ENCODE peak calls at places on chromosomes 4 and X, in four cellular contexts. R, Z, N and K are unnamed samples.
A peak's percentile ranks its signal among the peaks of the same experiment; 100 is the strongest.

GRCh38 chrX:3743821-3744439 is 30.5 kb upstream of the PRKX start:
- DNase-seq in Z (no peak), N (no peak), R (no peak), K (no peak)

GRCh38 chr4:128528793-128529553 is 241.4 kb upstream of the PGRMC2 start:
- DNase-seq in Z (no peak), N (peak; percentile 32), R (no peak), K (no peak)

GRCh38 chr4:147371661-147372060 is 109.2 kb upstream of the EDNRA start:
- DNase-seq in N (no peak), Z (no peak), R (no peak), K (no peak)

GRCh38 chrX:54494970-54495813 is 842 bp downstream of the FGD1 start:
- DNase-seq in R (peak; percentile 31), N (no peak), Z (no peak), K (peak; percentile 39)

GRCh38 chr4:159229164-159229563 is 126.3 kb downstream of the RAPGEF2 start:
- DNase-seq in Z (no peak), R (no peak), N (no peak), K (no peak)

GRCh38 chr4:16897351-16897750 is 1.1 kb downstream of the LDB2 start:
- DNase-seq in Z (no peak), R (no peak), N (no peak), K (peak; percentile 20)

GRCh38 chr4:135325264-135325663 is 1123.7 kb upstream of the PABPC4L start:
- DNase-seq in Z (no peak), R (no peak), N (no peak), K (no peak)

GRCh38 chrX:15721911-15722310 is 16.2 kb upstream of the CA5B start:
- DNase-seq in N (no peak), Z (no peak), R (no peak), K (no peak)

GRCh38 chr4:182483685-182484084 is 240.5 kb downstream of the TENM3 start:
- DNase-seq in N (no peak), R (no peak), Z (no peak), K (no peak)

GRCh38 chr4:98905834-98906233 is 23.1 kb downstream of the EIF4E start:
- DNase-seq in Z (no peak), R (no peak), N (no peak), K (no peak)

GRCh38 chr4:113921089-113921842 is 58.2 kb downstream of the ARSJ start:
- DNase-seq in R (no peak), N (no peak), Z (no peak), K (no peak)

GRCh38 chrX:50622751-50623150 is 152.1 kb upstream of the DGKK start:
- DNase-seq in N (no peak), R (no peak), Z (no peak), K (no peak)

GRCh38 chr4:38202223-38202622 is 242.0 kb downstream of the PTTG2 start:
- DNase-seq in N (no peak), R (no peak), Z (no peak), K (no peak)

GRCh38 chr4:76144546-76144945 is 3.7 kb downstream of the NUP54 start:
- DNase-seq in N (no peak), Z (no peak), R (no peak), K (no peak)

GRCh38 chr4:56767567-56767966 is 53.9 kb downstream of the SPINK2 start:
- DNase-seq in R (no peak), N (no peak), Z (no peak), K (no peak)

GRCh38 chrX:34886011-34886410 is 56.6 kb upstream of the FAM47B start:
- DNase-seq in N (no peak), Z (no peak), R (no peak), K (no peak)

GRCh38 chr4:74543247-74543670 is 98.3 kb downstream of the AREG start:
- DNase-seq in R (no peak), Z (no peak), N (no peak), K (no peak)

GRCh38 chrX:19958530-19959486 is 32.1 kb downstream of the BCLAF3 start:
- DNase-seq in R (no peak), Z (no peak), N (no peak), K (no peak)

GRCh38 chr4:109574443-109574850 is 14.4 kb downstream of the MCUB start:
- DNase-seq in N (no peak), R (no peak), Z (no peak), K (no peak)

GRCh38 chrX:154748712-154749339 is 2.1 kb downstream of the GAB3 start:
- DNase-seq in N (peak; percentile 37), R (no peak), Z (no peak), K (peak; percentile 33)

GRCh38 chrX:27463187-27463586 is at the start of gene PPP4R3C:
- DNase-seq in N (no peak), R (no peak), Z (no peak), K (no peak)

GRCh38 chr4:126799971-126800722 is 832.6 kb upstream of the INTU start:
- DNase-seq in N (no peak), Z (no peak), R (no peak), K (no peak)

GRCh38 chr4:101972791-101973190 is 182.3 kb downstream of the BANK1 start:
- DNase-seq in R (no peak), Z (no peak), N (no peak), K (no peak)

GRCh38 chr4:22634541-22635181 is 58.1 kb upstream of the GBA3 start:
- DNase-seq in N (no peak), Z (no peak), R (no peak), K (no peak)

GRCh38 chr4:1504786-1505500 is 98.7 kb upstream of the NKX1-1 start:
- DNase-seq in R (no peak), N (peak; percentile 3), Z (no peak), K (no peak)

GRCh38 chrX:29746326-29746725 is 469.0 kb upstream of the MAGEB2 start:
- DNase-seq in N (no peak), Z (no peak), R (no peak), K (no peak)

GRCh38 chr4:138977525-138977924 is 38.1 kb upstream of the NOCT start:
- DNase-seq in Z (no peak), N (no peak), R (no peak), K (no peak)

DNA sequence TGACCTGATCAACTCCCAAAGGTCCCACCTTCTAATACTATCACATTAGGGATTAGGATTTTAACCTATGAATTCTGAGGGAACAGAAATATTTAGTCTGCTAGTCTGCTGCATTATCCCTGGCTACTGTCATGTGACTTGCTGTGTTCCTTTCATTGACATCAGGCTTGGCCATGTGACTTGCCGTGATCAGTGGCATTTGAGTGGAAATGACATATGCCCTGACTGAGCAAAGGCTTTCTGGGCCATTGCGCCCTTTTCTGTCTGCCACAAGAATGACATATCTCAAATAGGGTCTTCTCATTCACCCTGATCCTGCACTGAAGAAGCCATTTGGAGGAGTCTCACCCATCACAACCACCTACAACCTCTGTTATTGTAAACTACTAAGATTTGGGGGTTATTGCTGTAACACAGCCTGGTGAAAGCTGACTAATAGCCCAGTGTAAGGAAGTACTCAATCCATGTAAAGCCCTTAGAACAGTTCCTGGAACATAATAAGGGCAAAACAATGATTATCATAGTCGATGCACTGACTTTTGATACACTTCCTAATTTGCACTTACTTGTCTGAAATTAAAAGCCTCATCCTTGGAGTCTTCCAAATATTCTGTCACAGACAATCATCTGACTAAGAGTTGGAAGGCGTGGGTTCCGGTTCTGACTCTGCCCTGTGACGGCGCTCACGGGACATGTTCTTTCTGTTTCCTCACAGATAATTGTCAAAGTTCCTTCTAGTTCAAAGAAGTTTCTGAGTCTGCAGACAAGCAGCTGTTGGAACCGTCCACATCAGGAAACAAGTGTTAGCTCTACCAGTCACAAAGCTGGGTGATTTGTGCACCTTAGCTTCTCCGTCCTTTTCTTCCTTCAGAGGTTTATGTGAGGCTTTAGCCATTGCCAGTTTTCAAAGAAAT is 33.2 kb upstream of the RASGEF1B start:
- DNase-seq in Z (peak; percentile 55), N (peak; percentile 59), R (peak; percentile 52), K (no peak)
- TF ChIP-seq CTCF in Z (no peak), N (no peak), R (no peak), K (no peak)

DNA sequence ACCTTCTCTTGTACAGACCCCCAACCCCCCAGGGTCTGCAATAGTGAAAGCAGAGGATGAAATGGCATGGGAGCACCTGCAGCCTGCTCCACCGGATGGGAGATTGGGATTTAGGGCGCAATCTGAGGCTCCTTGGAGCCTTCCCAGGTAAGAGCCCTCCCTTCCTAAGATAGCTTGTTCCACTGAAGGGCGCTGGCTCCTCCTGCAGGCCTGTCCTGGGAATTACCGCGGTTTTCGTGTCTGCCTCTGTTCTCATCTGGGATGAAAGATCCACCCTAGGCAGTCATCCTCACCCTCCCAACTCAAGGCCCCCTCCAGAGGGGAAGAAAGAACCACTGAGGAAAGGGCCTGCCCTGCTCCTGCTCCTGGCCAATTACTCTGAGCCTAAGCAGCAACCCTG is 547.6 kb downstream of the SMARCA1 start:
- DNase-seq in N (no peak), Z (no peak), R (peak; percentile 51), K (peak; percentile 80)
- TF ChIP-seq CTCF in N (peak; percentile 20), Z (no peak), R (no peak), K (peak; percentile 93)

DNA sequence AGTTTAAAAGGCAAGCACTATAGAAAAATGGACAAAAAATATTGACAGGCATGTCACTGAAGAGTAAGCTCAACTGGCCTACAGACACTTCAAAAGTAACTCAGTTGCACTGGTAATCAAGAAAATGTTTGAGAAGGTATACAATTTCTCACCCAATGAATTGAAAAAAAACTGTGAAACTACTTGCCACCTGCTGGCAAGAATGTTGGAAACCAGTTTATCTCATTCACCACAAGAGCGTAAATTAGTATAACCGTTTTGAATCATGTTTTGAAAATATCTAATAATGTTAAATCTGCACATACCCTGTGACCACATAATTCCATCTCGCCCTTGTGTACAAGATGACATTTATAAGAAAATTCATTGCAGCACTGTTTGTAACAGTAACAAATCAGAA is 31.7 kb downstream of the TXK start:
- DNase-seq in R (no peak), N (no peak), Z (no peak), K (no peak)
- TF ChIP-seq CTCF in R (no peak), N (no peak), Z (no peak), K (no peak)

GRCh38 chr4:21507439-21507838 is 441.1 kb downstream of the KCNIP4 start:
- DNase-seq in N (no peak), R (no peak), Z (no peak), K (no peak)
- TF ChIP-seq CTCF in N (no peak), R (no peak), Z (no peak), K (peak; percentile 21)

DNA sequence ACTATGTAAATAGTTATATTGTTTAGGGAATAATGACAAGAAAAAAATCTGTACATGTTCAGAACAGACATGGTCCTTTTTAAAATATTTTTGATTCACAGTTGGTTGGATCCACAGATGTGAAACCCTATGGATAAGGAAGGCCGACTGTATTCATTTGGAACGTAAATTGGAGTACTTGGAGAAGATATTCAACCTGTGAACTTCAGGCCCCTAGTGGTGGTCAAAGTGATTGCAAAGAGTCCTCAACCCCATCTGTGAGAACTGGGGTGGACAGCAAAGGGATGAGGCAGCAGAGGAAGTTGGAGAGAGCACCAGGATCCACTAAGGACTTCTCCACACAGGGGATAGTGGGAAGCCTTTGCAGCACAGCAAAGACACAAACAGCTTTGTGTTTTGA is 6.2 kb upstream of the CXCL13 start:
- DNase-seq in Z (no peak), N (no peak), R (peak; percentile 28), K (peak; percentile 29)
- TF ChIP-seq CTCF in Z (no peak), N (peak; percentile 20), R (no peak), K (peak; percentile 48)

GRCh38 chrX:49233176-49233575 is at the start of gene CACNA1F:
- DNase-seq in N (no peak), Z (no peak), R (no peak), K (no peak)

GRCh38 chrX:49231333-49232000 is 1.7 kb downstream of the CACNA1F start:
- DNase-seq in Z (no peak), N (no peak), R (no peak), K (no peak)

GRCh38 chrX:49232525-49232924 is 615 bp downstream of the CACNA1F start:
- DNase-seq in Z (no peak), R (no peak), N (no peak), K (no peak)

GRCh38 chrX:49228185-49228584 is 5.0 kb downstream of the CACNA1F start:
- DNase-seq in R (no peak), Z (no peak), N (no peak), K (no peak)

GRCh38 chrX:49230500-49231232 is 2.5 kb downstream of the CACNA1F start:
- DNase-seq in R (peak; percentile 79), N (peak; percentile 62), Z (peak; percentile 23), K (peak; percentile 56)
- TF ChIP-seq CTCF in R (no peak), N (no peak), Z (no peak), K (no peak)